ENCODE peak calls at places on chromosomes 13 and 19, in nine cellular contexts. C is GM23248, N is PC-3, X is GM23338, K is neural progenitor cell, Z is HCT116, L is hepatocyte, E is MM.1S, S is SK-N-SH. Y is an unnamed sample.
A peak's percentile ranks its signal among the peaks of the same experiment; 100 is the strongest.

GRCh38 chr13:76904507-76904906 is 18.3 kb upstream of the KCTD12 start:
- DNase-seq in C (no peak), N (no peak), X (no peak), K (no peak), Z (no peak), L (no peak), E (no peak), S (no peak), Y (no peak)

GRCh38 chr19:3151563-3152430 is 16.0 kb downstream of the GNA15 start:
- DNase-seq in C (peak; percentile 29), N (no peak), X (no peak), K (no peak), Z (no peak), L (no peak), E (no peak), S (no peak), Y (no peak)

GRCh38 chr13:112703449-112703848 is 13.6 kb downstream of the ATP11A start:
- DNase-seq in C (no peak), N (no peak), X (no peak), K (no peak), Z (no peak), L (no peak), E (no peak), S (no peak), Y (no peak)

GRCh38 chr19:51692065-51692915 is 840 bp upstream of the SPACA6 start:
- DNase-seq in C (no peak), N (no peak), X (no peak), K (no peak), Z (no peak), L (no peak), E (no peak), S (peak; percentile 24), Y (no peak)

GRCh38 chr19:15464394-15465385 is at the start of gene RASAL3:
- DNase-seq in C (no peak), N (no peak), X (peak; percentile 49), K (no peak), Z (no peak), L (no peak), E (peak; percentile 73), S (no peak), Y (peak; percentile 68)

GRCh38 chr19:34418300-34418699 is 9.9 kb upstream of the UBA2 start:
- DNase-seq in C (no peak), N (no peak), X (no peak), K (no peak), Z (no peak), L (no peak), E (no peak), S (no peak), Y (no peak)

GRCh38 chr13:31431722-31432137 is 232.0 kb downstream of the B3GLCT start:
- DNase-seq in C (peak; percentile 62), N (peak; percentile 58), X (peak; percentile 77), K (peak; percentile 67), Z (peak; percentile 22), L (peak; percentile 60), E (peak; percentile 6), S (peak; percentile 46), Y (peak; percentile 56)

GRCh38 chr19:15418112-15418587 is 638 bp downstream of the AKAP8L start:
- DNase-seq in C (peak; percentile 55), N (peak; percentile 26), X (no peak), K (peak; percentile 39), Z (no peak), L (peak; percentile 40), E (no peak), S (peak; percentile 54), Y (no peak)

GRCh38 chr19:40889366-40889765 is 7.3 kb upstream of the CYP2A7 start:
- DNase-seq in C (peak; percentile 20), N (no peak), X (no peak), K (no peak), Z (no peak), L (no peak), E (no peak), S (no peak), Y (no peak)

GRCh38 chr13:27384285-27384684 is 40.1 kb upstream of the GTF3A start:
- DNase-seq in C (no peak), N (no peak), X (no peak), K (no peak), Z (no peak), L (no peak), E (no peak), S (no peak), Y (no peak)

GRCh38 chr19:19461671-19462622 is 53.4 kb downstream of the TSSK6 start:
- DNase-seq in C (no peak), N (no peak), X (peak; percentile 90), K (peak; percentile 85), Z (no peak), L (peak; percentile 91), E (no peak), S (peak; percentile 94), Y (no peak)

GRCh38 chr19:5537870-5538269 is 29.9 kb downstream of the TINCR start:
- DNase-seq in C (no peak), N (no peak), X (no peak), K (no peak), Z (no peak), L (no peak), E (no peak), S (no peak), Y (no peak)

GRCh38 chr13:91946498-91947070 is 548.2 kb downstream of the GPC5 start:
- DNase-seq in C (peak; percentile 1), N (peak; percentile 23), X (peak; percentile 78), K (peak; percentile 63), Z (no peak), L (peak; percentile 57), E (peak; percentile 27), S (peak; percentile 63), Y (peak; percentile 64)

DNA sequence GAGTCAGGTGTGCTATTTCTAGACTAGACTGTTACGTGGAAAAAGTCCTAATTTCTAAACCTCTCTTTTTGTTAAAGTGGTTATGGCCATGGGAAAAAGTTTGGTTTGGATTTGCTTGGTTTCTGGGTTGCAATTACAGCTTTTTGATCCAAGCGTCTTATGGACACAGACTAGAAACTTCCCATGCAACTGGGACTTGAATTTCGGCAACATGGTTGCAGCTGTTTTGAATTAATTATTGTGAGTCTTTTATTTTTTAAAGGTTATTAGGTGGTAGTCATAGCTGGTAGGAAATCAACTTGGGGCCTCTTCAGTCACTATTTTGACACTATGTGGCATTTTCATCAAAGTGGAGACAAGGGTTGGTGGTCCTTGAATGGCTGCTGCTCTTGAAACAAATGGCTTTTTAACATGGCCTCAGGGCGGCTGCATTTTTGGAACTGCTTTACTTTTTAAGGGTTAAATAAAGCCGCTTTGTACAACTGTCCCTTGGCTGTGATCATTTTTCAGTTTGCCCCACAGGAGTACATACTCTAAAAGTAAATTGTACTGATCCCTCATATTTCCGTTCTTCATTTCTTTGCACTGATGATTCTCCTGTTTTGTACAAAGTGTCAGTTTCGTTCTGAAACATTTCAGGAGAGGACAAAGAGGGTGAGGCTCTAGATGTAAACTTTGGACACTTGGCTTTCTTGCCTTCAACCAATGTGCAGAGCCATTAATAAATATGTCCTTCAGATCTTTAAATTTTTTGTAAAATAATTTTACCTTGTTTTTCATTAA is 15.9 kb downstream of the HNRNPM start:
- DNase-seq in C (peak; percentile 61), N (no peak), X (no peak), K (no peak), Z (no peak), L (no peak), E (no peak), S (no peak), Y (no peak)
- H3K27ac ChIP-seq in C (peak overlapping the region; percentile 89), N (no peak overlapping the region), X (peak overlapping the region; percentile 52), K (no peak overlapping the region), Z (no peak overlapping the region), L (peak overlapping the region; percentile 47), E (no peak overlapping the region), S (peak overlapping the region; percentile 43), Y (no peak overlapping the region)

DNA sequence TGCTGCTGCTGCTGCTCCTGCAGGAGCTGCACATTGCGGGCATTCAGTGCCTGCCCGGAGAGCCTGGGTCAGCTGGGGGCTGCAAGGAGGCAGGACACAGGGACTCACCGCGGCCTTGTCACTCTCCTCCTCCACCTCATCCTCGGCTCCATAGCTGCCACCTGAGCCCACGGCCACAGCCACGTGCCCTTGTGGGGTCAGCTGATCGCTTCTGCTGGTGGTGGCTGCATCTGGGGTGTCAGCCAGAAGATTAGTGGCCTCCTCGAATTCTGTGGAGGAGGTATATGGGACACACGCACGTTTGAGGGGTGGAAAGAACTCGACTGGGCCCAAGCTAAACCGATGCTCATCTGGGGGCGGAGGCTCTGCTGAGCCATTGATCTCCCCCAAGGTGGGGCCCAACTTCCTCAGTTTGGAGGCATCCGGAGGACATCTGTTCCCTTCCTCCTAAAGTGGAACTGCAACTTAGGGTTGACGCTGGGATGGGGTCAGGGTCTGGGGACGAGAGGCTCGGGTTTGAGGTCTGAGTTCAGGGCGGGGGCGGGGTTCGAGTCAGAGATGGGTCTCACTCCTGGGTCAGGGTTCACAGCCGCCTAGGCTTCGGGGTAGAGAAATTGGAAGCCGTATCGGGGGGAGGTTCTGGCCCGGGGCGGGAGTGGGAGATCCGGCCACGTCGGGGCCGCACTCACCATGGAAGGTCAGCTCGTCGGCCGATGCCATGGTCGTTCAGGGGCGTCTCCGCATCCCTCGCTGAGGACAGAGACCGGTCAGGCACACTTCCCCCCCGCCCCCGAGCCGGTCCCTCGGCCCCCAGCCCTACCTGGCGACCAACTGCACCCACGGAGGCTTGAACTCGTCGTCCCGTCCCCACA is 512 bp downstream of the YIPF2 start:
- DNase-seq in C (peak; percentile 65), N (no peak), X (no peak), K (no peak), Z (no peak), L (no peak), E (no peak), S (no peak), Y (no peak)
- TF ChIP-seq EZH2phosphoT487 in C (no peak), N (no peak), X (no peak), K (no peak), Z (no peak), L (no peak), E (no peak), S (no peak), Y (no peak)

GRCh38 chr19:18013621-18014111 is 5.7 kb downstream of the ARRDC2 start:
- DNase-seq in C (no peak), N (no peak), X (no peak), K (peak; percentile 39), Z (no peak), L (peak; percentile 54), E (peak; percentile 21), S (no peak), Y (no peak)
- H3K27ac ChIP-seq in C (no peak overlapping the region), N (no peak overlapping the region), X (no peak overlapping the region), K (no peak overlapping the region), Z (no peak overlapping the region), L (no peak overlapping the region), E (no peak overlapping the region), S (no peak overlapping the region), Y (no peak overlapping the region)

DNA sequence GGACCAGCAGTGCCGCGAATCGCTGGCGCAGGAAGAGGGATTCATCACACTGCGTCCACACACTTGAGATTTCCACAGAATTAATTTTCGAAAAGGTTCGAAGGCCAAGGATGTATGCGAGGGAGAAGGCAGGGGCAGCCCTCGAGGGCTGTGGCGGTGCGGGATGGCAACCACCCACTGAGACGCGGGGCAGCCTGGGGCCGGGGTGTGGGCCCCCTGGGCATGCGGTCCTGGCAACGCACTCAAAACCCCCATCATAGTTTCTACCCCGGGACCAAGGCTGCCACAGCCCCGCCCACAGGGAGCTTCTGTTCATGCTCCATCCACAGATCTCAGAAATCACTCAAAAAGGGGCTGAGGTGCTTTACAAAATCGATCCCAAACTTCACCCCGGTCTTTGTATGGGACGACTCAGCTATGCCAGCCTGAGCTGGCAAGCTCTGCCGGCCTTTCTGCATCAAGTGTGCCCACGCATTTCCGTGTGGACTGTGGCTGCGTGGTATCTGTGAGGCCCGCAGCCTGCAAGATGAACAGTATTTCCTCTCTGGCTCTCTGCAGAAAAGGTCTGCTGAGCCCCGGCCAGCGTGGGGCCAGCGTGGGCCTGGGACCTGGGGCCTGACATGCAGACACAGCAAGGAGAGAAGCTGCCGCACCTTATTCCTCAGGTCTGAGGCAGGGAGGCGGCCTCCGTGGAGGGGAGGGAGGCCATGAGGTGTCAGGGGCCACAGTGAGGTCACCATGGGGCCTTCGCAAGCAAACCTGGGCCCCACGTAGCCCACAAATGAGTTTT is 19.2 kb downstream of the ZNF787 start:
- DNase-seq in C (no peak), N (no peak), X (no peak), K (no peak), Z (no peak), L (no peak), E (no peak), S (no peak), Y (no peak)
- TF ChIP-seq EZH2phosphoT487 in C (no peak), N (no peak), X (no peak), K (no peak), Z (no peak), L (no peak), E (no peak), S (no peak), Y (no peak)

Y was measured in OCI-LY7.